ENCODE peak calls at places on chromosomes 6 and 20, in eight cellular contexts. One of them, this sample, is unnamed.

GRCh38 chr6:108798672-108799355 is 49.4 kb upstream of the ARMC2 start:
- DNase-seq in left colon: peak; percentile 36
- DNase-seq in T follicular helper cell: peak; percentile 10
- DNase-seq in NT2/D1: no peak
- DNase-seq in occipital lobe: no peak
- DNase-seq in right cardiac atrium: peak; percentile 69
- DNase-seq in sciatic nerve: no peak
- DNase-seq in activated effector memory CD4-positive, alpha-beta T cell treated with Interleukin-2 at 50 U/mL for 16 hours: peak; percentile 46
- DNase-seq in this sample: no peak

GRCh38 chr20:17662333-17663039 is 19.6 kb downstream of the RRBP1 start:
- DNase-seq in left colon: peak; percentile 23
- DNase-seq in T follicular helper cell: no peak
- DNase-seq in NT2/D1: no peak
- DNase-seq in occipital lobe: no peak
- DNase-seq in right cardiac atrium: peak; percentile 71
- DNase-seq in sciatic nerve: no peak
- DNase-seq in activated effector memory CD4-positive, alpha-beta T cell treated with Interleukin-2 at 50 U/mL for 16 hours: no peak
- DNase-seq in this sample: no peak

GRCh38 chr20:51563597-51564332 is 21.2 kb upstream of the NFATC2 start:
- DNase-seq in left colon: peak; percentile 42
- DNase-seq in T follicular helper cell: no peak
- DNase-seq in NT2/D1: no peak
- DNase-seq in occipital lobe: no peak
- DNase-seq in right cardiac atrium: peak; percentile 90
- DNase-seq in sciatic nerve: peak; percentile 76
- DNase-seq in activated effector memory CD4-positive, alpha-beta T cell treated with Interleukin-2 at 50 U/mL for 16 hours: no peak
- DNase-seq in this sample: peak; percentile 75

GRCh38 chr6:38184041-38184779 is 364.7 kb downstream of the ZFAND3 start:
- DNase-seq in left colon: no peak
- DNase-seq in T follicular helper cell: no peak
- DNase-seq in NT2/D1: no peak
- DNase-seq in occipital lobe: no peak
- DNase-seq in right cardiac atrium: no peak
- DNase-seq in sciatic nerve: no peak
- DNase-seq in activated effector memory CD4-positive, alpha-beta T cell treated with Interleukin-2 at 50 U/mL for 16 hours: no peak
- DNase-seq in this sample: no peak

GRCh38 chr6:108961985-108962384 is 113.8 kb downstream of the ARMC2 start:
- DNase-seq in left colon: no peak
- DNase-seq in T follicular helper cell: no peak
- DNase-seq in NT2/D1: no peak
- DNase-seq in occipital lobe: no peak
- DNase-seq in right cardiac atrium: no peak
- DNase-seq in sciatic nerve: no peak
- DNase-seq in activated effector memory CD4-positive, alpha-beta T cell treated with Interleukin-2 at 50 U/mL for 16 hours: no peak
- DNase-seq in this sample: no peak

GRCh38 chr20:49989234-49990065 is 6.7 kb downstream of the SNAI1 start:
- DNase-seq in left colon: no peak
- DNase-seq in T follicular helper cell: no peak
- DNase-seq in NT2/D1: peak; percentile 71
- DNase-seq in occipital lobe: no peak
- DNase-seq in right cardiac atrium: peak; percentile 84
- DNase-seq in sciatic nerve: peak; percentile 80
- DNase-seq in activated effector memory CD4-positive, alpha-beta T cell treated with Interleukin-2 at 50 U/mL for 16 hours: no peak
- DNase-seq in this sample: no peak

GRCh38 chr6:167737205-167737830 is 89.4 kb upstream of the AFDN start:
- DNase-seq in left colon: no peak
- DNase-seq in T follicular helper cell: no peak
- DNase-seq in NT2/D1: no peak
- DNase-seq in occipital lobe: no peak
- DNase-seq in right cardiac atrium: no peak
- DNase-seq in sciatic nerve: no peak
- DNase-seq in activated effector memory CD4-positive, alpha-beta T cell treated with Interleukin-2 at 50 U/mL for 16 hours: no peak
- DNase-seq in this sample: no peak

GRCh38 chr20:36308318-36308710 is 2.2 kb downstream of the DLGAP4 start:
- DNase-seq in left colon: no peak
- DNase-seq in T follicular helper cell: no peak
- DNase-seq in NT2/D1: no peak
- DNase-seq in occipital lobe: no peak
- DNase-seq in right cardiac atrium: no peak
- DNase-seq in sciatic nerve: no peak
- DNase-seq in activated effector memory CD4-positive, alpha-beta T cell treated with Interleukin-2 at 50 U/mL for 16 hours: no peak
- DNase-seq in this sample: no peak

GRCh38 chr6:111477481-111477938 is 5.5 kb downstream of the REV3L start:
- DNase-seq in left colon: no peak
- DNase-seq in T follicular helper cell: no peak
- DNase-seq in NT2/D1: no peak
- DNase-seq in occipital lobe: no peak
- DNase-seq in right cardiac atrium: no peak
- DNase-seq in sciatic nerve: no peak
- DNase-seq in activated effector memory CD4-positive, alpha-beta T cell treated with Interleukin-2 at 50 U/mL for 16 hours: no peak
- DNase-seq in this sample: no peak

GRCh38 chr6:135904666-135905065 is 53.2 kb downstream of the PDE7B start:
- DNase-seq in left colon: no peak
- DNase-seq in T follicular helper cell: no peak
- DNase-seq in NT2/D1: no peak
- DNase-seq in occipital lobe: no peak
- DNase-seq in right cardiac atrium: no peak
- DNase-seq in sciatic nerve: no peak
- DNase-seq in activated effector memory CD4-positive, alpha-beta T cell treated with Interleukin-2 at 50 U/mL for 16 hours: no peak
- DNase-seq in this sample: no peak

GRCh38 chr6:32852018-32852843 is 1.3 kb downstream of the TAP1 start:
- DNase-seq in left colon: peak; percentile 62
- DNase-seq in T follicular helper cell: no peak
- DNase-seq in NT2/D1: no peak
- DNase-seq in occipital lobe: no peak
- DNase-seq in right cardiac atrium: peak; percentile 65
- DNase-seq in sciatic nerve: peak; percentile 71
- DNase-seq in activated effector memory CD4-positive, alpha-beta T cell treated with Interleukin-2 at 50 U/mL for 16 hours: no peak
- DNase-seq in this sample: peak; percentile 65

GRCh38 chr6:4973972-4974885 is 29.6 kb downstream of the RPP40 start:
- DNase-seq in left colon: no peak
- DNase-seq in T follicular helper cell: no peak
- DNase-seq in NT2/D1: no peak
- DNase-seq in occipital lobe: no peak
- DNase-seq in right cardiac atrium: peak; percentile 66
- DNase-seq in sciatic nerve: no peak
- DNase-seq in activated effector memory CD4-positive, alpha-beta T cell treated with Interleukin-2 at 50 U/mL for 16 hours: no peak
- DNase-seq in this sample: no peak

This sample was measured in Right ventricle myocardium inferior.